ENCODE peak calls at places on chromosomes 16 and 17, in five cellular contexts. O, G, N, B and E are unnamed samples.

GRCh38 chr16:87457724-87458423 is 35.0 kb downstream of the ZCCHC14 start:
- DNase-seq in O (no peak), G (peak; percentile 57), N (no peak), B (no peak), E (peak; percentile 57)

GRCh38 chr17:46044286-46044928 is 45.4 kb downstream of the STH start:
- DNase-seq in O (peak; percentile 79), G (peak; percentile 89), N (peak; percentile 49), B (no peak), E (peak; percentile 78)

GRCh38 chr17:80529104-80529903 is 15.3 kb upstream of the RPTOR start:
- DNase-seq in O (no peak), G (no peak), N (no peak), B (no peak), E (no peak)

GRCh38 chr17:55926276-55926995 is 175.6 kb downstream of the PCTP start:
- DNase-seq in O (no peak), G (no peak), N (no peak), B (no peak), E (no peak)

GRCh38 chr16:1870365-1871082 is 1.4 kb downstream of the MEIOB start:
- DNase-seq in O (no peak), G (peak; percentile 28), N (no peak), B (no peak), E (no peak)

GRCh38 chr16:50578147-50578546 is 30.0 kb downstream of the NKD1 start:
- DNase-seq in O (no peak), G (no peak), N (no peak), B (no peak), E (no peak)

GRCh38 chr17:68507581-68507980 is 4.6 kb upstream of the PRKAR1A start:
- DNase-seq in O (no peak), G (no peak), N (no peak), B (no peak), E (no peak)

GRCh38 chr17:32525116-32525515 is 38.3 kb downstream of the CDK5R1 start:
- DNase-seq in O (no peak), G (no peak), N (no peak), B (no peak), E (no peak)

GRCh38 chr17:75151893-75152292 is 2.4 kb downstream of the JPT1 start:
- DNase-seq in O (no peak), G (no peak), N (no peak), B (no peak), E (no peak)

GRCh38 chr16:89324056-89325010 is 106.8 kb downstream of the ZNF778 start:
- DNase-seq in O (peak; percentile 29), G (no peak), N (no peak), B (no peak), E (no peak)

GRCh38 chr17:4043862-4044261 is 79.6 kb upstream of the ATP2A3 start:
- DNase-seq in O (no peak), G (no peak), N (no peak), B (no peak), E (no peak)

GRCh38 chr17:72970794-72971512 is 121.5 kb downstream of the SLC39A11 start:
- DNase-seq in O (no peak), G (no peak), N (no peak), B (no peak), E (no peak)

GRCh38 chr17:58329808-58330543 is 1.4 kb upstream of the TSPOAP1 start:
- DNase-seq in O (no peak), G (no peak), N (no peak), B (no peak), E (no peak)

GRCh38 chr16:10122026-10122425 is 60.2 kb downstream of the GRIN2A start:
- DNase-seq in O (no peak), G (no peak), N (no peak), B (no peak), E (no peak)

GRCh38 chr17:12545877-12546513 is 119.7 kb upstream of the MYOCD start:
- DNase-seq in O (peak; percentile 22), G (peak; percentile 65), N (no peak), B (no peak), E (no peak)

GRCh38 chr16:77551352-77551751 is 116.5 kb upstream of the ADAMTS18 start:
- DNase-seq in O (no peak), G (no peak), N (no peak), B (no peak), E (no peak)

GRCh38 chr16:77273-77806 is 685 bp upstream of the MPG start:
- DNase-seq in O (peak; percentile 73), G (peak; percentile 79), N (no peak), B (peak; percentile 67), E (no peak)
- H3K27ac ChIP-seq in O (peak overlapping the region; percentile 87), G (peak overlapping the region; percentile 95), N (peak overlapping the region; percentile 95), B (peak overlapping the region; percentile 96), E (peak overlapping the region; percentile 91)

DNA sequence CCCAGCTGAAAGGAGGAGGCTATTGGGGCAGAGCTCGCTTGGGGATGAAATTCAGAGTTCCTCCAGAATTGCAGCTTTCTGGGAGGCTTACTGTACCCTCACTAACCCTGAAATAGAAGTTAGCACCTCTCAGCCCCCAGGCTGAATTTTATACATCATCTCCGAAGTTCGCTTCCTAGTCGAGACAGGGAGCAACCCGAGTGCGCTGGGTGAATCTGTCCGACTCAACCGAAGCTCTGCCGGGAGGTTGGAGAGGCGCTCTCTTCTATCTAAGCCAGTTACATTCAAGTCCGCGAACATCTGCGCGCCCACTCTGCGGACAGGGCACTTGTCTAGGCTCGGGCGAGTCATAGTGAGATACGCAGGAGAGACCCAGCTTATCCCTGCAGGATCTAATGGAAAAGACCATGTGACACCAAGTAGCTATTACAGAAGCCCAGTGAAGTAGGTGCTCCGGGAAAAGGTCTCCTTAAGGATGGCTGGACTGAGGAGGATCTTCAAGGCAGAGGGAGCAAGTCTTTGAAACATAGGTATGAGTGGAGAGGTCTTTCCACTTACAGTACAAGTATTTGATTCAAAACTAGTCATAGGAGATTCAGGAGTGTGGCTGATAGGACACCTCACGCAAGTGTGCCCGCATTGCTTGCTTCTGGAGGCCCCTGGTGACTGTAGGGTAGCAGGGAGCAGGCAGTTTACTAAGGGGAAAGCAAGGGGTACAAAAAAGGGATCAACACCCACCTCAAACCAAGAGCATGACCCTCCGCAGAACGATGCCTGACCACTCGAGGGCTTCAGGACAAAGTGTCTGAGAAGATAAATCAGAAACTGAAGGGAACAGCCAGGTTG is 667 bp upstream of the HES7 start:
- DNase-seq in O (no peak), G (peak; percentile 44), N (no peak), B (no peak), E (no peak)
- H3K4me3 ChIP-seq in O (peak overlapping the region; percentile 51), G (peak overlapping the region; percentile 27), N (peak overlapping the region; percentile 80), B (peak overlapping the region; percentile 84), E (peak overlapping the region; percentile 45)

GRCh38 chr16:57781741-57782606 is 20.3 kb downstream of the KIFC3 start:
- DNase-seq in O (no peak), G (peak; percentile 51), N (no peak), B (no peak), E (no peak)
- TF ChIP-seq CTCF in O (no peak), G (no peak), N (no peak), B (no peak), E (no peak)

GRCh38 chr16:84985079-84986065 is 26.0 kb downstream of the ZDHHC7 start:
- DNase-seq in O (no peak), G (no peak), N (no peak), B (no peak), E (no peak)
- H3K27ac ChIP-seq in O (no peak overlapping the region), G (peak overlapping the region; percentile 28), N (no peak overlapping the region), B (no peak overlapping the region), E (no peak overlapping the region)

GRCh38 chr17:35774499-35774898 is 13.8 kb downstream of the C17orf50 start:
- DNase-seq in O (no peak), G (peak; percentile 57), N (peak; percentile 50), B (no peak), E (no peak)

GRCh38 chr17:35775583-35775982 is 14.9 kb downstream of the C17orf50 start:
- DNase-seq in O (no peak), G (no peak), N (no peak), B (no peak), E (no peak)

GRCh38 chr17:35773129-35773528 is 12.4 kb downstream of the C17orf50 start:
- DNase-seq in O (no peak), G (no peak), N (no peak), B (no peak), E (no peak)

GRCh38 chr17:35773674-35774425 is 13.2 kb downstream of the C17orf50 start:
- DNase-seq in O (no peak), G (no peak), N (no peak), B (no peak), E (no peak)

DNA sequence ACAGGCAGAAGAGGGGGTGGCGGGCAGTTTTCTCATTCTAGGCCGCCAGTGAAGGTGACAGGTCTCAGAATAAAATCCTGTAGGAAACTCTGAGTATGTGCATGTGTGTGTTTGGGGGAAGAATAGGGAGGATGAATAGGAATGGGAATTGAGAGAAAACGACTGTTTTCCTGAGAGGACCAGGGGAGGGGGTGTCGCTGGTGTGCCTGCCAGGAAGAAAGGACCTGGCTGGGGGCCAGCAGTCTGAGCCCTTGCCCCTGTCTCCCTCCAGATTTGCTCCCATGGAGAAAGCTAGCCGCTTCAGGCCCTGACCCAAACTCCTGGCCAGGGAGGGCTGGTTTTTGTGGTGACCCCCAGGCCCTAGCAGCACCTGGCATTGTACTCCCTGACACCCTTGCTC is 14.4 kb downstream of the C17orf50 start:
- DNase-seq in O (no peak), G (no peak), N (no peak), B (no peak), E (no peak)
- H3K4me3 ChIP-seq in O (no peak overlapping the region), G (no peak overlapping the region), N (peak overlapping the region; percentile 58), B (no peak overlapping the region), E (no peak overlapping the region)

GRCh38 chr16:58843675-58844074 is 109.6 kb upstream of the GOT2 start:
- DNase-seq in O (no peak), G (peak; percentile 18), N (no peak), B (no peak), E (no peak)
- TF ChIP-seq CTCF in O (no peak), G (peak; percentile 52), N (no peak), B (peak; percentile 18), E (peak; percentile 17)

GRCh38 chr17:35761601-35762000 is 914 bp downstream of the C17orf50 start:
- DNase-seq in O (no peak), G (no peak), N (no peak), B (no peak), E (no peak)

GRCh38 chr17:35764123-35764991 is 3.7 kb downstream of the C17orf50 start:
- DNase-seq in O (peak; percentile 83), G (peak; percentile 96), N (peak; percentile 34), B (peak; percentile 86), E (peak; percentile 69)

GRCh38 chr17:35765731-35766488 is 5.2 kb downstream of the C17orf50 start:
- DNase-seq in O (no peak), G (no peak), N (no peak), B (no peak), E (no peak)

GRCh38 chr17:35765086-35765710 is 4.5 kb downstream of the C17orf50 start:
- DNase-seq in O (no peak), G (no peak), N (no peak), B (no peak), E (no peak)

DNA sequence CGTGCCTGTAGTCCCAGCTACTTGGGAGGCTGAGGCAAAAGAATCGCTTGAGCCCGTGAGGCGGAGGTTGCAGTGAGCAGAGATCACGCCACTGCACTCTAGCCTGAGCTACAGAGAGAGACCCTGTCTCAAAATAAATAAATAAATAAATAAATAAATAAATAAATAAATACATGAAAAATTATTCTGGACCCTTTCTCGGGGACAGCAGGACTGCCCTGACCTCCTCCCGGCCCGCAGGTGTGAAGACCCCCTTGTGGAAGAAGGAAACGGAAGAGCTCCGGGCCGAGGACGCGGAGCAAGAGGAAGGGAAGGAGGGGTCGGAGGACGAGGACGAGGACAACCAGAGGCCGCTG is 3.1 kb downstream of the C17orf50 start:
- DNase-seq in O (no peak), G (no peak), N (no peak), B (no peak), E (no peak)
- H3K27ac ChIP-seq in O (no peak overlapping the region), G (no peak overlapping the region), N (no peak overlapping the region), B (peak overlapping the region; percentile 36), E (no peak overlapping the region)